ENCODE peak calls at places on chromosomes 6 and 20, in nine cellular contexts. One of them, this sample, is unnamed.
A peak's percentile ranks its signal among the peaks of the same experiment; 100 is the strongest.

GRCh38 chr20:63641792-63642517 is 11.3 kb downstream of the STMN3 start:
- DNase-seq in uterus: peak; percentile 83
- DNase-seq in left ventricle myocardium inferior: peak; percentile 90
- DNase-seq in ovary: peak; percentile 95
- DNase-seq in heart right ventricle: peak; percentile 91
- DNase-seq in aorta: peak; percentile 89
- DNase-seq in CD8-positive, alpha-beta T cell: peak; percentile 98
- DNase-seq in Peyer's patch: peak; percentile 93
- DNase-seq in body of pancreas: peak; percentile 94
- DNase-seq in this sample: peak; percentile 98

GRCh38 chr6:10553869-10554268 is 32.7 kb downstream of the GCNT2 start:
- DNase-seq in aorta: no peak
- DNase-seq in uterus: no peak
- DNase-seq in left ventricle myocardium inferior: no peak
- DNase-seq in heart right ventricle: no peak
- DNase-seq in ovary: no peak
- DNase-seq in CD8-positive, alpha-beta T cell: no peak
- DNase-seq in Peyer's patch: no peak
- DNase-seq in body of pancreas: no peak
- DNase-seq in this sample: no peak

GRCh38 chr20:638579-638978 is 14.4 kb downstream of the SRXN1 start:
- DNase-seq in left ventricle myocardium inferior: no peak
- DNase-seq in CD8-positive, alpha-beta T cell: no peak
- DNase-seq in ovary: no peak
- DNase-seq in heart right ventricle: no peak
- DNase-seq in aorta: no peak
- DNase-seq in Peyer's patch: no peak
- DNase-seq in uterus: no peak
- DNase-seq in body of pancreas: no peak
- DNase-seq in this sample: no peak

GRCh38 chr6:68364276-68364785 is 270.8 kb upstream of the ADGRB3 start:
- DNase-seq in CD8-positive, alpha-beta T cell: no peak
- DNase-seq in Peyer's patch: no peak
- DNase-seq in uterus: no peak
- DNase-seq in ovary: no peak
- DNase-seq in left ventricle myocardium inferior: no peak
- DNase-seq in heart right ventricle: no peak
- DNase-seq in aorta: no peak
- DNase-seq in body of pancreas: no peak
- DNase-seq in this sample: no peak

GRCh38 chr6:100479180-100480035 is 14.7 kb upstream of the SIM1 start:
- DNase-seq in body of pancreas: no peak
- DNase-seq in ovary: no peak
- DNase-seq in uterus: no peak
- DNase-seq in left ventricle myocardium inferior: no peak
- DNase-seq in Peyer's patch: no peak
- DNase-seq in CD8-positive, alpha-beta T cell: no peak
- DNase-seq in aorta: no peak
- DNase-seq in heart right ventricle: no peak
- DNase-seq in this sample: no peak

GRCh38 chr20:36645998-36646397 is at the start of gene SLA2:
- DNase-seq in Peyer's patch: peak; percentile 80
- DNase-seq in CD8-positive, alpha-beta T cell: peak; percentile 80
- DNase-seq in left ventricle myocardium inferior: no peak
- DNase-seq in heart right ventricle: no peak
- DNase-seq in uterus: no peak
- DNase-seq in aorta: peak; percentile 65
- DNase-seq in ovary: no peak
- DNase-seq in body of pancreas: peak; percentile 10
- DNase-seq in this sample: no peak

GRCh38 chr6:126657556-126658129 is 317.7 kb downstream of the CENPW start:
- DNase-seq in body of pancreas: no peak
- DNase-seq in heart right ventricle: no peak
- DNase-seq in CD8-positive, alpha-beta T cell: no peak
- DNase-seq in aorta: no peak
- DNase-seq in uterus: no peak
- DNase-seq in Peyer's patch: no peak
- DNase-seq in ovary: no peak
- DNase-seq in left ventricle myocardium inferior: no peak
- DNase-seq in this sample: no peak

GRCh38 chr6:1662532-1662931 is 52.8 kb downstream of the FOXC1 start:
- DNase-seq in uterus: no peak
- DNase-seq in ovary: no peak
- DNase-seq in aorta: no peak
- DNase-seq in Peyer's patch: no peak
- DNase-seq in heart right ventricle: no peak
- DNase-seq in body of pancreas: no peak
- DNase-seq in CD8-positive, alpha-beta T cell: no peak
- DNase-seq in left ventricle myocardium inferior: no peak
- DNase-seq in this sample: no peak

GRCh38 chr6:18897350-18897749 is 510.2 kb downstream of the RNF144B start:
- DNase-seq in aorta: no peak
- DNase-seq in uterus: no peak
- DNase-seq in body of pancreas: no peak
- DNase-seq in CD8-positive, alpha-beta T cell: no peak
- DNase-seq in left ventricle myocardium inferior: no peak
- DNase-seq in Peyer's patch: no peak
- DNase-seq in ovary: no peak
- DNase-seq in heart right ventricle: no peak
- DNase-seq in this sample: no peak

DNA sequence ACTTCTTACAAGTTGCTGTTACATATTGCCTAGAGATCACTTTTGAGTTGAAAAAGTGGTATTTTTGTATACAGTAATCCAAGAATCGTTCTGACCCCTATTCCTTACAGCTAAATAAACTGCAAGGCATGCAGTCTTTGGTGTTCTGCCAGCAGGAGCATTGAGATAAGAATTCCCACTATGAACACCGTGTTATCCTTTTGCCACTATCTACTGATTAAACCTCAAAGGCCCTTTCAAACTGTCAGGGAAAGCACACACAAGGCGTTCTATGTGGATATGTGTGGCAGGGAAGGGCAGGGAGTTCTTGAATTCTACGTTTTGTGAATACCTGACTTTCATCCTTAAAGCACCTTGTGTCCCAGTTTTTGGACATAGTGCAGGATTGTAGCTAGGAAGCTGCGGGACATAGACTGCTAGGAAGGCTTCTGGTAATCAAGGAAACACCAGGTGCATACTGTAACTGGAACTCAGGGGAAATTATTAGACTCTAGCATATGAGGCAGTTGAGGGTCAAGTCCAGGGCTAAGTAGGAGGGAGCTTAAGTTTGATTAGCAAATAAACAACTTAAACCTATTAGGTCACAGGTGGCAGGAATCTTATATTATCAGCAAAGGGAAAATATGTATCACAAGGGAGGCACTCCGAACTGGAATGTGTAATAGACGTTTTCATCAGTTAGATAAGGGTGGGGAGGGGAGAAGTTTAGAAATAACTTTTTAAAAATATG is 506.6 kb downstream of the RNF144B start:
- DNase-seq in Peyer's patch: no peak
- DNase-seq in body of pancreas: peak; percentile 28
- DNase-seq in uterus: no peak
- DNase-seq in left ventricle myocardium inferior: no peak
- DNase-seq in heart right ventricle: no peak
- DNase-seq in CD8-positive, alpha-beta T cell: no peak
- DNase-seq in aorta: no peak
- DNase-seq in ovary: no peak
- DNase-seq in this sample: no peak
- H3K9me3 ChIP-seq in Peyer's patch: no peaks in the 10 kb centered on the region
- H3K9me3 ChIP-seq in body of pancreas: no peaks in the 10 kb centered on the region
- H3K9me3 ChIP-seq in uterus: no peaks in the 10 kb centered on the region
- H3K9me3 ChIP-seq in left ventricle myocardium inferior: no peaks in the 10 kb centered on the region
- H3K9me3 ChIP-seq in heart right ventricle: no peaks in the 10 kb centered on the region
- H3K9me3 ChIP-seq in CD8-positive, alpha-beta T cell: no peaks in the 10 kb centered on the region
- H3K9me3 ChIP-seq in aorta: no peaks in the 10 kb centered on the region
- H3K9me3 ChIP-seq in ovary: no peaks in the 10 kb centered on the region
- H3K9me3 ChIP-seq in this sample: no peaks in the 10 kb centered on the region

GRCh38 chr20:31868853-31869672 is 1.3 kb downstream of the DUSP15 start:
- DNase-seq in uterus: no peak
- DNase-seq in aorta: no peak
- DNase-seq in body of pancreas: no peak
- DNase-seq in CD8-positive, alpha-beta T cell: no peak
- DNase-seq in heart right ventricle: no peak
- DNase-seq in ovary: no peak
- DNase-seq in left ventricle myocardium inferior: no peak
- DNase-seq in Peyer's patch: no peak
- DNase-seq in this sample: no peak

GRCh38 chr20:31867011-31867410 is 3.3 kb downstream of the DUSP15 start:
- DNase-seq in heart right ventricle: no peak
- DNase-seq in left ventricle myocardium inferior: no peak
- DNase-seq in Peyer's patch: no peak
- DNase-seq in aorta: no peak
- DNase-seq in uterus: no peak
- DNase-seq in body of pancreas: no peak
- DNase-seq in CD8-positive, alpha-beta T cell: no peak
- DNase-seq in ovary: no peak
- DNase-seq in this sample: no peak

GRCh38 chr20:31864521-31865400 is 5.6 kb downstream of the DUSP15 start:
- DNase-seq in left ventricle myocardium inferior: no peak
- DNase-seq in uterus: no peak
- DNase-seq in Peyer's patch: no peak
- DNase-seq in ovary: no peak
- DNase-seq in aorta: no peak
- DNase-seq in heart right ventricle: no peak
- DNase-seq in body of pancreas: no peak
- DNase-seq in CD8-positive, alpha-beta T cell: no peak
- DNase-seq in this sample: no peak

GRCh38 chr20:31863296-31864085 is 6.8 kb downstream of the DUSP15 start:
- DNase-seq in heart right ventricle: no peak
- DNase-seq in body of pancreas: no peak
- DNase-seq in left ventricle myocardium inferior: no peak
- DNase-seq in aorta: no peak
- DNase-seq in CD8-positive, alpha-beta T cell: no peak
- DNase-seq in Peyer's patch: no peak
- DNase-seq in ovary: peak; percentile 12
- DNase-seq in uterus: no peak
- DNase-seq in this sample: no peak

GRCh38 chr20:31866221-31866620 is 4.1 kb downstream of the DUSP15 start:
- DNase-seq in left ventricle myocardium inferior: no peak
- DNase-seq in body of pancreas: no peak
- DNase-seq in aorta: no peak
- DNase-seq in Peyer's patch: no peak
- DNase-seq in ovary: no peak
- DNase-seq in CD8-positive, alpha-beta T cell: no peak
- DNase-seq in heart right ventricle: no peak
- DNase-seq in uterus: no peak
- DNase-seq in this sample: no peak
- H3K27me3 ChIP-seq in left ventricle myocardium inferior: peaks cover 17% of the 10 kb centered on the region
- H3K27me3 ChIP-seq in body of pancreas: no peaks in the 10 kb centered on the region
- H3K27me3 ChIP-seq in aorta: no peaks in the 10 kb centered on the region
- H3K27me3 ChIP-seq in Peyer's patch: peaks cover 7% of the 10 kb centered on the region
- H3K27me3 ChIP-seq in ovary: no peaks in the 10 kb centered on the region
- H3K27me3 ChIP-seq in CD8-positive, alpha-beta T cell: peaks cover 21% of the 10 kb centered on the region
- H3K27me3 ChIP-seq in heart right ventricle: peaks cover 36% of the 10 kb centered on the region
- H3K27me3 ChIP-seq in uterus: no peaks in the 10 kb centered on the region
- H3K27me3 ChIP-seq in this sample: peaks cover 2% of the 10 kb centered on the region

DNA sequence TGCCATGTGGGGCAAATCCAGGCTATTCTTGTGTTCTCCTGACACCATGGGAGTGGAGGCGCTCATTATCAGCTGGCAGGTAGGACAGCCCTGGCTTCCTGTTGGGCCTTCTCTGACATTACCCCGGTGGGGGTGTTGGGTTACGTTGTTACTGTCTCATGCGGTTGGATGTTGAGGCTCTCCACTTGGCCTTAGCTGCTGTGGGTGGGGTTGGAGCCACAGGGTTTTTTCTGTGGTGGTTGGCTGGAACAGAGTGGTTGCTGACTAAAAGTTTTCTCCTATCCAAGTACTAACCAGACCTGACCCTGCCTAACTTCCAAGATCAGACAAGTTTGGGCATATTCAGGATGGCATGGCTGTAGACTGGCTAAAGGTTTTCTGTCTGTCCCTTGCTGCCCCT is 20.2 kb downstream of the RIPK1 start:
- DNase-seq in body of pancreas: no peak
- DNase-seq in ovary: no peak
- DNase-seq in aorta: peak; percentile 59
- DNase-seq in CD8-positive, alpha-beta T cell: no peak
- DNase-seq in heart right ventricle: no peak
- DNase-seq in left ventricle myocardium inferior: no peak
- DNase-seq in uterus: peak; percentile 45
- DNase-seq in Peyer's patch: no peak
- DNase-seq in this sample: no peak
- H3K9me3 ChIP-seq in body of pancreas: no peaks in the 10 kb centered on the region
- H3K9me3 ChIP-seq in ovary: no peaks in the 10 kb centered on the region
- H3K9me3 ChIP-seq in aorta: no peaks in the 10 kb centered on the region
- H3K9me3 ChIP-seq in CD8-positive, alpha-beta T cell: no peaks in the 10 kb centered on the region
- H3K9me3 ChIP-seq in heart right ventricle: no peaks in the 10 kb centered on the region
- H3K9me3 ChIP-seq in left ventricle myocardium inferior: no peaks in the 10 kb centered on the region
- H3K9me3 ChIP-seq in uterus: no peaks in the 10 kb centered on the region
- H3K9me3 ChIP-seq in Peyer's patch: no peaks in the 10 kb centered on the region
- H3K9me3 ChIP-seq in this sample: no peaks in the 10 kb centered on the region

GRCh38 chr6:105983763-105984162 is 102.4 kb upstream of the PRDM1 start:
- DNase-seq in uterus: no peak
- DNase-seq in CD8-positive, alpha-beta T cell: no peak
- DNase-seq in aorta: no peak
- DNase-seq in Peyer's patch: no peak
- DNase-seq in ovary: no peak
- DNase-seq in heart right ventricle: no peak
- DNase-seq in left ventricle myocardium inferior: no peak
- DNase-seq in body of pancreas: no peak
- DNase-seq in this sample: no peak

GRCh38 chr6:105985098-105985815 is 100.9 kb upstream of the PRDM1 start:
- DNase-seq in Peyer's patch: no peak
- DNase-seq in heart right ventricle: peak; percentile 13
- DNase-seq in body of pancreas: no peak
- DNase-seq in ovary: no peak
- DNase-seq in left ventricle myocardium inferior: no peak
- DNase-seq in uterus: no peak
- DNase-seq in CD8-positive, alpha-beta T cell: no peak
- DNase-seq in aorta: no peak
- DNase-seq in this sample: no peak

GRCh38 chr6:105981002-105981887 is 104.9 kb upstream of the PRDM1 start:
- DNase-seq in left ventricle myocardium inferior: peak; percentile 16
- DNase-seq in Peyer's patch: no peak
- DNase-seq in heart right ventricle: peak; percentile 29
- DNase-seq in ovary: no peak
- DNase-seq in uterus: no peak
- DNase-seq in aorta: peak; percentile 62
- DNase-seq in body of pancreas: peak; percentile 19
- DNase-seq in CD8-positive, alpha-beta T cell: no peak
- DNase-seq in this sample: no peak

GRCh38 chr6:105982761-105983600 is 103.2 kb upstream of the PRDM1 start:
- DNase-seq in Peyer's patch: no peak
- DNase-seq in aorta: no peak
- DNase-seq in CD8-positive, alpha-beta T cell: no peak
- DNase-seq in left ventricle myocardium inferior: no peak
- DNase-seq in heart right ventricle: no peak
- DNase-seq in body of pancreas: no peak
- DNase-seq in uterus: no peak
- DNase-seq in ovary: no peak
- DNase-seq in this sample: no peak

DNA sequence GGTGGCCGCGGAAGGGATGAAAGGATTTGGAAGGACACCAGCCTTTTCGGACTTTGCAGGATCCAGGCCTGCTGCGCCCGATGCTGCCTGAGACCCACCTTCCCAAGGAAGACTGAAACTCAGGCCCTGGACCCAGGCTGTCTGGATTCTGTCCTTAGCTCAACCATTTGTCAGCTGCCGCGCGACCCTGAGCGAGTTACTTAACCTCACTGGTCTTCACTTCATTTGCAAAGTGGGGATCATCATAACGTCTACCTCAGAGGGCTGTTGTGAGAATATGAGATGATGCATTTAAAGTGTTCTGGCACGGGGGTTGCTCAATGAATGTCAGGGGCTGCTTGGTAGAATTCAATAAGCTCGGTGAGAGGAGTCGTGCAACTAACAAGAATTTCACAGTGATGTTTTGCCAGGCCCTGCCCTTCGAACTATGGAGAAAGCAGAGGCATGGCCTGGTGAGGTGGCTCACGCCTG is 104.2 kb upstream of the PRDM1 start:
- DNase-seq in CD8-positive, alpha-beta T cell: no peak
- DNase-seq in left ventricle myocardium inferior: no peak
- DNase-seq in heart right ventricle: no peak
- DNase-seq in aorta: no peak
- DNase-seq in ovary: no peak
- DNase-seq in body of pancreas: no peak
- DNase-seq in uterus: no peak
- DNase-seq in Peyer's patch: no peak
- DNase-seq in this sample: no peak
- H3K27me3 ChIP-seq in CD8-positive, alpha-beta T cell: peaks cover 26% of the 10 kb centered on the region
- H3K27me3 ChIP-seq in left ventricle myocardium inferior: peaks cover 83% of the 10 kb centered on the region
- H3K27me3 ChIP-seq in heart right ventricle: peaks cover 66% of the 10 kb centered on the region
- H3K27me3 ChIP-seq in aorta: peaks cover 3% of the 10 kb centered on the region
- H3K27me3 ChIP-seq in ovary: no peaks in the 10 kb centered on the region
- H3K27me3 ChIP-seq in body of pancreas: peaks cover 13% of the 10 kb centered on the region
- H3K27me3 ChIP-seq in uterus: no peaks in the 10 kb centered on the region
- H3K27me3 ChIP-seq in Peyer's patch: no peaks in the 10 kb centered on the region
- H3K27me3 ChIP-seq in this sample: peaks cover 68% of the 10 kb centered on the region